ENCODE peak calls at places on chromosomes 11 and 22, in ten cellular contexts. M is cardiac muscle cell, X is fibroblast of villous mesenchyme, W is spleen, D is glutamatergic neuron, C is K562, V is mucosa of descending colon, K is NB4, R is HCT116, S is WTC11. O is an unnamed sample.
A peak's percentile ranks its signal among the peaks of the same experiment; 100 is the strongest.

GRCh38 chr11:108645956-108646355 is 18.9 kb upstream of the DDX10 start:
- DNase-seq in M (no peak), X (no peak), W (no peak), D (no peak), C (no peak), V (no peak), K (no peak), R (no peak), S (no peak), O (no peak)

GRCh38 chr11:132448334-132448995 is 1078.0 kb downstream of the NTM start:
- DNase-seq in M (no peak), X (no peak), W (no peak), D (no peak), C (no peak), V (no peak), K (no peak), R (no peak), S (no peak), O (no peak)

GRCh38 chr11:58658553-58659080 is 36.2 kb downstream of the CNTF start:
- DNase-seq in M (no peak), X (peak; percentile 23), W (no peak), D (no peak), C (no peak), V (no peak), K (no peak), R (no peak), S (no peak), O (no peak)

GRCh38 chr11:34149786-34150185 is 44.4 kb downstream of the NAT10 start:
- DNase-seq in M (peak; percentile 29), X (no peak), W (no peak), D (no peak), C (peak; percentile 47), V (no peak), K (peak; percentile 49), R (no peak), S (peak; percentile 44), O (peak; percentile 55)

GRCh38 chr11:74948546-74948897 is 369 bp downstream of the XRRA1 start:
- DNase-seq in M (peak; percentile 33), X (peak; percentile 48), W (no peak), D (no peak), C (no peak), V (no peak), K (peak; percentile 48), R (no peak), S (no peak), O (no peak)

GRCh38 chr11:132430352-132431091 is 1060.1 kb downstream of the NTM start:
- DNase-seq in M (peak; percentile 2), X (no peak), W (no peak), D (no peak), C (no peak), V (no peak), K (no peak), R (no peak), S (no peak), O (peak; percentile 56)

GRCh38 chr22:40414838-40415505 is 44.6 kb downstream of the SGSM3 start:
- DNase-seq in M (no peak), X (no peak), W (peak; percentile 85), D (no peak), C (no peak), V (no peak), K (no peak), R (no peak), S (no peak), O (no peak)

GRCh38 chr11:57467508-57468157 is 7.3 kb downstream of the RTN4RL2 start:
- DNase-seq in M (no peak), X (no peak), W (no peak), D (no peak), C (no peak), V (no peak), K (no peak), R (no peak), S (peak; percentile 48), O (no peak)

GRCh38 chr11:59728913-59729312 is 15.3 kb upstream of the OR10V1 start:
- DNase-seq in M (no peak), X (no peak), W (peak; percentile 82), D (no peak), C (no peak), V (no peak), K (peak; percentile 63), R (no peak), S (no peak), O (no peak)

GRCh38 chr22:36022162-36022561 is 6.5 kb downstream of the RBFOX2 start:
- DNase-seq in M (peak; percentile 46), X (peak; percentile 74), W (no peak), D (no peak), C (no peak), V (no peak), K (no peak), R (no peak), S (no peak), O (no peak)

GRCh38 chr22:38657248-38657909 is 941 bp downstream of the CBY1 start:
- DNase-seq in M (peak; percentile 17), X (peak; percentile 36), W (peak; percentile 77), D (peak; percentile 42), C (no peak), V (peak; percentile 34), K (peak; percentile 49), R (no peak), S (peak; percentile 32), O (peak; percentile 28)

GRCh38 chr11:9895016-9895415 is 231.1 kb downstream of the SWAP70 start:
- DNase-seq in M (peak; percentile 16), X (peak; percentile 30), W (no peak), D (no peak), C (no peak), V (no peak), K (no peak), R (no peak), S (no peak), O (no peak)

GRCh38 chr11:69293087-69293486 is 868 bp upstream of the MYEOV start:
- DNase-seq in M (no peak), X (no peak), W (peak; percentile 59), D (no peak), C (no peak), V (no peak), K (no peak), R (peak; percentile 44), S (no peak), O (no peak)

GRCh38 chr11:133553885-133554586 is 21.7 kb upstream of the OPCML start:
- DNase-seq in M (no peak), X (no peak), W (no peak), D (no peak), C (no peak), V (no peak), K (no peak), R (no peak), S (no peak), O (no peak)

GRCh38 chr11:33949201-33949913 is 57.5 kb upstream of the LMO2 start:
- DNase-seq in M (no peak), X (no peak), W (no peak), D (no peak), C (no peak), V (no peak), K (no peak), R (no peak), S (no peak), O (no peak)

DNA sequence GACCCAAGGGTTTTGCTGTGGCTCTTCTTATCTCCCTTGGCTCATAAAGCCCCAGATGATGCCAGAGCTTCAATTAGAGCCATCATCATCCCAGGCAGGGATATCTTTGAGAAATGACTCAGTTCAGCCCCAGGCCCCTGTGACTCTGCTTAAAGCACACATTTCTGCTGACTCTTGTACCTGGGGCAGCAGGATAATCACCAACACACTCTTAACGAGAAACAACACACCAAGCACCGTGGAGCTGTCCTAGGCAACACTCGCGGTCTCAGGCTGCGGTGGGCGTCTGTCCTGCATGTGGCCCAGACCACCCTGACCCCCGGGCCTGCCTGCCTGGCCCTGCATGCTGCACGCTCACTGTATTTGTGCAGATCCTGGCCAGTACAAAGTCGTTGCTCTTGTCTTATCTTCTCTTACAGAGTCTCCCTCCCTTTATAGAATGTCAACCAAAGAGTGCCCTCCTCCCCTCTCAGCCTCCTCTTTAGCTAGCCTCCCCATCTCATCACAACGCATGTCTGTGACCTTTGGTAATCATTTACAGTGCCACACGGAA is 114.2 kb upstream of the PARVA start:
- DNase-seq in M (peak; percentile 64), X (no peak), W (no peak), D (no peak), C (peak; percentile 44), V (no peak), K (no peak), R (no peak), S (no peak), O (no peak)
- TF ChIP-seq CTCF in M (no peak), X (no peak), W (no peak), D (no peak), C (no peak), V (no peak), K (no peak), R (no peak), S (no peak), O (no peak)

DNA sequence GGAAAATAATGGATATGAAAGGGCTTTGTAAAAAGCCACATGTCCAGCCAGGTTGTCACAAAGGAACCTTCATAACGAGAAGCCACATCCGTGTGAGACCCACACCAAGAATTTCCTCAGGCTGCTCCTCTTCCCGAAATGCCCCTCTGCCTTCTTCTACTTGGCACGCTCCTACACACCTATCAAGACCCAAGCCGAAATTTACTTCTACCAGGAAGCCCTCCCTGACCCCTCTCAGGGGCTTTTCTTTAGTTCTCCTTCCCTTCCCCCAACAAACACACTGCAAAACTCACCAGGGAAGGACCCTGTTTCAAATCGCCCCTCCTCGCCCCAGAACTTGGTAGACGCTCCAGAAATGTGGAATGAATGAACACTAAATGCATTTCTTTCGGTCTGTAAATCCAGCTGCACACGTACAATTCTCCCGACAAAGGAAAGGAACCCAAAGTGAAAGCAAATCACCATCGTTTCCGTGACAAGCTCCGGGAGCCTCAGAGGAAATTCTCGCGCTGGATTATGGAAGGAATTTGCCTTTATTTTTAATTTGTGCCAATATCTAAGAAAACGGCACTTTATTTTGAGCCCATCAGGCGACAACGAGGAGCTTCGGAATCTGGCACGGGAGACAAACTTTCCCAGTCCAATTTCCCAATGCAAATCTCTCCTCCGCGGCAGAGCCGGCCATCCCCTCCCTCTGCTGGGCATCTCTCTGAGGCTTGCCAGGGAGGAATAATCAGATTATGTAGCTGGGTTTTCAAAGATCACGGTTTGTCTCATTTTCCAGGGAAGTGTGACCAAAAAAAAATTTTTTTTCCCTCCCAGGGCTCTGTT is 13.2 kb upstream of the SHISAL1 start:
- DNase-seq in M (peak; percentile 61), X (peak; percentile 64), W (no peak), D (no peak), C (no peak), V (no peak), K (no peak), R (no peak), S (no peak), O (no peak)
- TF ChIP-seq CTCF in M (peak; percentile 43), X (peak; percentile 51), W (no peak), D (no peak), C (no peak), V (no peak), K (no peak), R (no peak), S (no peak), O (no peak)

GRCh38 chr11:5891216-5891800 is 1.7 kb upstream of the OR52E5 start:
- DNase-seq in M (peak; percentile 15), X (peak; percentile 19), W (no peak), D (no peak), C (peak; percentile 11), V (no peak), K (peak; percentile 23), R (no peak), S (no peak), O (no peak)
- TF ChIP-seq CTCF in M (peak; percentile 39), X (peak; percentile 43), W (peak; percentile 27), D (peak; percentile 70), C (peak; percentile 66), V (no peak), K (no peak), R (peak; percentile 37), S (no peak), O (peak; percentile 56)

DNA sequence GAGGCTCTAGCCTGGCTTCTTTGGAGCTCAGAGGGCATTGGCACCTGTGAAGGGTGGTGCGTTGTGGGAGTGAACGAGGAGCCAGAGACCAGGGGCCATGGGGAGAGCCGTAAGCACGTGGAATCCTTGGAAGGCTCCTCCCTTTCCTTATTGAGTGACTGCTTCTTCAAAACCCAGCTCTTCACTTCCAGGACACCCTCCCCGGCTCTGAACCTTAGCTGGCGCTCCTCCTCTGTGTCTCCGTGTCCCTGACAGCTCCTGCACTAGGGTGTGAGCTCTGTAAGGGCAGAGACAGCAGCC is 26.3 kb downstream of the POLR3H start:
- DNase-seq in M (no peak), X (no peak), W (no peak), D (no peak), C (no peak), V (no peak), K (no peak), R (no peak), S (no peak), O (no peak)
- TF ChIP-seq CTCF in M (no peak), X (no peak), W (peak; percentile 41), D (peak; percentile 58), C (no peak), V (no peak), K (no peak), R (no peak), S (no peak), O (no peak)